ENCODE peak calls at places on chromosomes 2 and 18, in six cellular contexts. One of them, this sample, is unnamed.
A peak's percentile ranks its signal among the peaks of the same experiment; 100 is the strongest.

GRCh38 chr2:8437228-8437948 is 244.5 kb upstream of the ID2 start:
- DNase-seq in heart right ventricle: no peak
- DNase-seq in fibroblast of mammary gland: no peak
- DNase-seq in fibroblast of pulmonary artery: no peak
- DNase-seq in fibroblast of the aortic adventitia: no peak
- DNase-seq in adipocyte: no peak
- DNase-seq in this sample: no peak

GRCh38 chr2:121489284-121489683 is 41.4 kb upstream of the RNU4ATAC start:
- DNase-seq in heart right ventricle: no peak
- DNase-seq in fibroblast of mammary gland: peak; percentile 43
- DNase-seq in fibroblast of pulmonary artery: peak; percentile 60
- DNase-seq in fibroblast of the aortic adventitia: no peak
- DNase-seq in adipocyte: peak; percentile 52
- DNase-seq in this sample: peak; percentile 65

GRCh38 chr2:68911714-68912510 is 40.7 kb upstream of the BMP10 start:
- DNase-seq in heart right ventricle: no peak
- DNase-seq in fibroblast of mammary gland: no peak
- DNase-seq in fibroblast of pulmonary artery: no peak
- DNase-seq in fibroblast of the aortic adventitia: no peak
- DNase-seq in adipocyte: no peak
- DNase-seq in this sample: no peak

GRCh38 chr2:66443977-66444855 is 9.3 kb downstream of the MEIS1 start:
- DNase-seq in heart right ventricle: peak; percentile 27
- DNase-seq in fibroblast of mammary gland: peak; percentile 73
- DNase-seq in fibroblast of pulmonary artery: peak; percentile 28
- DNase-seq in fibroblast of the aortic adventitia: peak; percentile 91
- DNase-seq in adipocyte: no peak
- DNase-seq in this sample: peak; percentile 86

GRCh38 chr2:30862054-30862651 is 54.9 kb upstream of the CAPN13 start:
- DNase-seq in heart right ventricle: no peak
- DNase-seq in fibroblast of mammary gland: peak; percentile 72
- DNase-seq in fibroblast of pulmonary artery: peak; percentile 71
- DNase-seq in fibroblast of the aortic adventitia: peak; percentile 65
- DNase-seq in adipocyte: peak; percentile 84
- DNase-seq in this sample: peak; percentile 70

GRCh38 chr2:19346983-19347618 is 11.3 kb downstream of the OSR1 start:
- DNase-seq in heart right ventricle: no peak
- DNase-seq in fibroblast of mammary gland: no peak
- DNase-seq in fibroblast of pulmonary artery: no peak
- DNase-seq in fibroblast of the aortic adventitia: no peak
- DNase-seq in adipocyte: no peak
- DNase-seq in this sample: no peak

GRCh38 chr18:75041586-75041985 is 167.4 kb downstream of the PTGR3 start:
- DNase-seq in heart right ventricle: no peak
- DNase-seq in fibroblast of mammary gland: peak; percentile 49
- DNase-seq in fibroblast of pulmonary artery: peak; percentile 46
- DNase-seq in fibroblast of the aortic adventitia: peak; percentile 53
- DNase-seq in adipocyte: peak; percentile 29
- DNase-seq in this sample: peak; percentile 29

GRCh38 chr2:170905864-170906263 is 23.2 kb upstream of the GORASP2 start:
- DNase-seq in heart right ventricle: no peak
- DNase-seq in fibroblast of mammary gland: no peak
- DNase-seq in fibroblast of pulmonary artery: no peak
- DNase-seq in fibroblast of the aortic adventitia: no peak
- DNase-seq in adipocyte: no peak
- DNase-seq in this sample: peak; percentile 12

GRCh38 chr2:188050716-188051115 is 241.0 kb upstream of the GULP1 start:
- DNase-seq in heart right ventricle: no peak
- DNase-seq in fibroblast of mammary gland: no peak
- DNase-seq in fibroblast of pulmonary artery: no peak
- DNase-seq in fibroblast of the aortic adventitia: peak; percentile 22
- DNase-seq in adipocyte: peak; percentile 32
- DNase-seq in this sample: peak; percentile 20

GRCh38 chr2:86337235-86338099 is at the start of gene REEP1:
- DNase-seq in heart right ventricle: peak; percentile 47
- DNase-seq in fibroblast of mammary gland: no peak
- DNase-seq in fibroblast of pulmonary artery: no peak
- DNase-seq in fibroblast of the aortic adventitia: no peak
- DNase-seq in adipocyte: peak; percentile 42
- DNase-seq in this sample: no peak

GRCh38 chr2:26850565-26850964 is 2.6 kb downstream of the DPYSL5 start:
- DNase-seq in heart right ventricle: no peak
- DNase-seq in fibroblast of mammary gland: no peak
- DNase-seq in fibroblast of pulmonary artery: no peak
- DNase-seq in fibroblast of the aortic adventitia: no peak
- DNase-seq in adipocyte: no peak
- DNase-seq in this sample: no peak

GRCh38 chr18:75809392-75809791 is 381.9 kb upstream of the SMIM21 start:
- DNase-seq in heart right ventricle: no peak
- DNase-seq in fibroblast of mammary gland: no peak
- DNase-seq in fibroblast of pulmonary artery: no peak
- DNase-seq in fibroblast of the aortic adventitia: no peak
- DNase-seq in adipocyte: no peak
- DNase-seq in this sample: no peak

GRCh38 chr2:102049756-102050443 is 58.1 kb downstream of the IL1R2 start:
- DNase-seq in heart right ventricle: no peak
- DNase-seq in fibroblast of mammary gland: peak; percentile 80
- DNase-seq in fibroblast of pulmonary artery: peak; percentile 76
- DNase-seq in fibroblast of the aortic adventitia: peak; percentile 95
- DNase-seq in adipocyte: peak; percentile 30
- DNase-seq in this sample: peak; percentile 61

GRCh38 chr2:11833601-11834000 is 87.2 kb downstream of the LPIN1 start:
- DNase-seq in heart right ventricle: no peak
- DNase-seq in fibroblast of mammary gland: peak; percentile 69
- DNase-seq in fibroblast of pulmonary artery: peak; percentile 32
- DNase-seq in fibroblast of the aortic adventitia: peak; percentile 91
- DNase-seq in adipocyte: peak; percentile 45
- DNase-seq in this sample: peak; percentile 23

GRCh38 chr2:134260726-134261125 is 6.9 kb downstream of the MGAT5 start:
- DNase-seq in heart right ventricle: no peak
- DNase-seq in fibroblast of mammary gland: peak; percentile 97
- DNase-seq in fibroblast of pulmonary artery: peak; percentile 81
- DNase-seq in fibroblast of the aortic adventitia: peak; percentile 99
- DNase-seq in adipocyte: peak; percentile 92
- DNase-seq in this sample: peak; percentile 88

GRCh38 chr2:169363570-169364150 is 1.3 kb upstream of the LRP2 start:
- DNase-seq in heart right ventricle: no peak
- DNase-seq in fibroblast of mammary gland: peak; percentile 7
- DNase-seq in fibroblast of pulmonary artery: peak; percentile 11
- DNase-seq in fibroblast of the aortic adventitia: peak; percentile 2
- DNase-seq in adipocyte: peak; percentile 32
- DNase-seq in this sample: no peak

GRCh38 chr2:239393401-239393940 is 7.3 kb downstream of the HDAC4 start:
- DNase-seq in heart right ventricle: peak; percentile 79
- DNase-seq in fibroblast of mammary gland: peak; percentile 70
- DNase-seq in fibroblast of pulmonary artery: peak; percentile 13
- DNase-seq in fibroblast of the aortic adventitia: peak; percentile 52
- DNase-seq in adipocyte: no peak
- DNase-seq in this sample: peak; percentile 25

GRCh38 chr2:102355526-102356380 is at the start of gene IL18R1:
- DNase-seq in heart right ventricle: peak; percentile 85
- DNase-seq in fibroblast of mammary gland: peak; percentile 59
- DNase-seq in fibroblast of pulmonary artery: peak; percentile 80
- DNase-seq in fibroblast of the aortic adventitia: peak; percentile 67
- DNase-seq in adipocyte: peak; percentile 92
- DNase-seq in this sample: peak; percentile 74

GRCh38 chr2:70085711-70086277 is 1.5 kb upstream of the PCBP1 start:
- DNase-seq in heart right ventricle: no peak
- DNase-seq in fibroblast of mammary gland: no peak
- DNase-seq in fibroblast of pulmonary artery: peak; percentile 7
- DNase-seq in fibroblast of the aortic adventitia: peak; percentile 22
- DNase-seq in adipocyte: no peak
- DNase-seq in this sample: no peak

GRCh38 chr2:237260032-237260431 is 153.9 kb downstream of the COL6A3 start:
- DNase-seq in heart right ventricle: no peak
- DNase-seq in fibroblast of mammary gland: no peak
- DNase-seq in fibroblast of pulmonary artery: peak; percentile 60
- DNase-seq in fibroblast of the aortic adventitia: peak; percentile 90
- DNase-seq in adipocyte: no peak
- DNase-seq in this sample: peak; percentile 92

GRCh38 chr2:30255466-30256408 is 24.4 kb downstream of the LBH start:
- DNase-seq in heart right ventricle: no peak
- DNase-seq in fibroblast of mammary gland: no peak
- DNase-seq in fibroblast of pulmonary artery: no peak
- DNase-seq in fibroblast of the aortic adventitia: no peak
- DNase-seq in adipocyte: no peak
- DNase-seq in this sample: no peak

GRCh38 chr18:47758000-47758399 is 172.5 kb downstream of the SMAD2 start:
- DNase-seq in heart right ventricle: no peak
- DNase-seq in fibroblast of mammary gland: peak; percentile 5
- DNase-seq in fibroblast of pulmonary artery: peak; percentile 12
- DNase-seq in fibroblast of the aortic adventitia: no peak
- DNase-seq in adipocyte: peak; percentile 13
- DNase-seq in this sample: no peak

GRCh38 chr2:58634653-58635347 is 393.7 kb upstream of the FANCL start:
- DNase-seq in heart right ventricle: no peak
- DNase-seq in fibroblast of mammary gland: peak; percentile 29
- DNase-seq in fibroblast of pulmonary artery: no peak
- DNase-seq in fibroblast of the aortic adventitia: no peak
- DNase-seq in adipocyte: no peak
- DNase-seq in this sample: peak; percentile 26

GRCh38 chr18:27143580-27144287 is 41.4 kb downstream of the CHST9 start:
- DNase-seq in heart right ventricle: peak; percentile 43
- DNase-seq in fibroblast of mammary gland: no peak
- DNase-seq in fibroblast of pulmonary artery: no peak
- DNase-seq in fibroblast of the aortic adventitia: no peak
- DNase-seq in adipocyte: no peak
- DNase-seq in this sample: no peak
- H3K4me3 ChIP-seq in heart right ventricle: no peak overlapping the region
- H3K4me3 ChIP-seq in fibroblast of mammary gland: no peak overlapping the region
- H3K4me3 ChIP-seq in fibroblast of pulmonary artery: no peak overlapping the region
- H3K4me3 ChIP-seq in fibroblast of the aortic adventitia: no peak overlapping the region
- H3K4me3 ChIP-seq in adipocyte: no peak overlapping the region
- H3K4me3 ChIP-seq in this sample: no peak overlapping the region

GRCh38 chr2:172084734-172085459 is 410 bp upstream of the DLX1 start:
- DNase-seq in heart right ventricle: peak; percentile 67
- DNase-seq in fibroblast of mammary gland: peak; percentile 94
- DNase-seq in fibroblast of pulmonary artery: peak; percentile 94
- DNase-seq in fibroblast of the aortic adventitia: peak; percentile 97
- DNase-seq in adipocyte: peak; percentile 99
- DNase-seq in this sample: peak; percentile 94

GRCh38 chr2:172083725-172084483 is 1.4 kb upstream of the DLX1 start:
- DNase-seq in heart right ventricle: no peak
- DNase-seq in fibroblast of mammary gland: no peak
- DNase-seq in fibroblast of pulmonary artery: no peak
- DNase-seq in fibroblast of the aortic adventitia: no peak
- DNase-seq in adipocyte: peak; percentile 43
- DNase-seq in this sample: no peak

GRCh38 chr2:172085460-172086159 is at the start of gene DLX1:
- DNase-seq in heart right ventricle: no peak
- DNase-seq in fibroblast of mammary gland: no peak
- DNase-seq in fibroblast of pulmonary artery: no peak
- DNase-seq in fibroblast of the aortic adventitia: no peak
- DNase-seq in adipocyte: no peak
- DNase-seq in this sample: no peak

GRCh38 chr2:172082944-172083718 is 2.2 kb upstream of the DLX1 start:
- DNase-seq in heart right ventricle: no peak
- DNase-seq in fibroblast of mammary gland: no peak
- DNase-seq in fibroblast of pulmonary artery: no peak
- DNase-seq in fibroblast of the aortic adventitia: peak; percentile 11
- DNase-seq in adipocyte: peak; percentile 22
- DNase-seq in this sample: no peak

DNA sequence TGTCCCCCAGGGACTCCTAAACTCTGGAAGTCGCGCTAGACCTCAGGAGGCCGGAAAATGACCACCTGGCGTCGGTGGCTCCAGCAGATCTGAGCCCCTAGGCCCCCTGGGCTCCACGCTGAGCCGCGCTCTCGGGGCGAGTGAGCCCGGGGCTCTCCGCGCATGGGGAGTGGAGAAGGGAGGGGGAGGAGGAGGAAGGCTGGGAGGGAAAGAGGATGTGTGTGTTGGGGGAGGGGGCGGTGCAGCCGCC is 898 bp upstream of the DLX1 start:
- DNase-seq in heart right ventricle: no peak
- DNase-seq in fibroblast of mammary gland: no peak
- DNase-seq in fibroblast of pulmonary artery: no peak
- DNase-seq in fibroblast of the aortic adventitia: no peak
- DNase-seq in adipocyte: no peak
- DNase-seq in this sample: no peak
- H3K4me3 ChIP-seq in heart right ventricle: peak overlapping the region; percentile 48
- H3K4me3 ChIP-seq in fibroblast of mammary gland: peak overlapping the region; percentile 49
- H3K4me3 ChIP-seq in fibroblast of pulmonary artery: peak overlapping the region; percentile 53
- H3K4me3 ChIP-seq in fibroblast of the aortic adventitia: peak overlapping the region; percentile 68
- H3K4me3 ChIP-seq in adipocyte: peak overlapping the region; percentile 75
- H3K4me3 ChIP-seq in this sample: peak overlapping the region; percentile 59

DNA sequence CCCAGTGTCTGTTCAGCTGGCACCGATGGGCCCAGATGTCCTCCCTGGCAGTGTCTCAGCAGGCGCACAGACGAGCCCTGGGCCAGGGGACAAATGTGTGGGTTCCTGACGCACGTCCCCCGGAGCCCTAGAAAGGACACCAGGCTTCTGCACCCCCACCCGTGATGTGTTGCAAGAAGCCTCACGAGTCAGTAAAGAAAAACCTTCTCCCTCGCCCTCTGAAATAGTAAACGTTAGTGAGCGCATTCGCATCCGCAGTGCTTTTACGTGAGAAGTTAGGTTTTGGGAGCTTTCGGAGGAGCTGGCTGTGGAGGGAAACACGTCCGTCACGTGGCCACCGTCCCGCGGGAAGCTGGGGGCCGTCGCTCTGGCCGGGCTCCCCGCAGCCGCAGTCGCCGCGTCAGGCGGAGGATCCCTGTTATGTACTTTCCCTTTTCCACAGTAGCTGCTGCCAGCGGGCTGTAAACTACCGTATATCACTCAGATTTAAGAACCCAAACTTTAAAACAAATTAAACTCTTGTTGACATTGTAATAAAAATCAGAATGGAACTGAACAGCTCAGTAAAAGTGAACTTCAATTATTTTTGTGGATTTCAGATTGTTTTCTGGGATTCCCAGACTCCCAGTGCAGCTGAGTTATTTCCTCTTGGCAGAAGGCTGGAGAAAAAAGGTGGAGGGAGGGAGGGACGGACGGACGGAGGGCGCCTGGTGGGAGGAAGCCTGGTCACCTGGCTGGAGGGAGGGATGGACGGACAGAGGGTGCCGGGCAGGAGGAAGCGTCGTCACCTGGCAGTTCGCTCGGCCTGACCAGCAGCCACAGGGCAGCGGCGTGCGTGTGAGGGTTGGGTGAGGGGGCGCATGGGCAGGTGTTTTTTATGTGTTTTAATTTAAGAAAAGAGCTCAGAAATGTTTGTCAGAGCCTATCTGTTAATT is 112.1 kb downstream of the NFATC1 start:
- DNase-seq in heart right ventricle: peak; percentile 85
- DNase-seq in fibroblast of mammary gland: peak; percentile 52
- DNase-seq in fibroblast of pulmonary artery: peak; percentile 78
- DNase-seq in fibroblast of the aortic adventitia: peak; percentile 70
- DNase-seq in adipocyte: peak; percentile 27
- DNase-seq in this sample: peak; percentile 58
- H3K4me3 ChIP-seq in heart right ventricle: peak overlapping the region; percentile 40
- H3K4me3 ChIP-seq in fibroblast of mammary gland: peak overlapping the region; percentile 32
- H3K4me3 ChIP-seq in fibroblast of pulmonary artery: peak overlapping the region; percentile 40
- H3K4me3 ChIP-seq in fibroblast of the aortic adventitia: peak overlapping the region; percentile 43
- H3K4me3 ChIP-seq in adipocyte: peak overlapping the region; percentile 77
- H3K4me3 ChIP-seq in this sample: peak overlapping the region; percentile 8

DNA sequence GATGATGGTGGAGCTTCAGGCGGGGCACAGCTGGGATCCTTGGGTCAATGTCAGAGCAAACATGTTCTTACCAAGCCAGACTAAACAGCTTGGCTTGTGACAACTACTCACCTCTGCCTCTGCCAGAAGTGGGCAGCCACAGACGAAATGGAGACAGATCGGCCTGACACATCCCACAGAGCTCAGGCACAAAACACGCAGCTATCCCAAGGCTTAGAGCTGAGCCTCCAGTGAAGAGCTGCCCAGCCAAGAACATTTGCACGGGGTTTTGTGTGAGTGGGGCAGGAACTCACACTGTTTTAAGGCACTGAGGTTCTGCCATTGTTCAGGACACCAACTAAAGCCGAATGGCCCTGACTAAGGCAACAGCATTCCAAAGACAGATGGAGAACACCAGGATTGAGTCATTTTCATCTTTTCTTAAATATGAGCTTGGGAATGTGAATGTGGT is 12.8 kb downstream of the PXDN start:
- DNase-seq in heart right ventricle: no peak
- DNase-seq in fibroblast of mammary gland: peak; percentile 81
- DNase-seq in fibroblast of pulmonary artery: no peak
- DNase-seq in fibroblast of the aortic adventitia: no peak
- DNase-seq in adipocyte: no peak
- DNase-seq in this sample: peak; percentile 82
- H3K4me3 ChIP-seq in heart right ventricle: no peak overlapping the region
- H3K4me3 ChIP-seq in fibroblast of mammary gland: no peak overlapping the region
- H3K4me3 ChIP-seq in fibroblast of pulmonary artery: no peak overlapping the region
- H3K4me3 ChIP-seq in fibroblast of the aortic adventitia: no peak overlapping the region
- H3K4me3 ChIP-seq in adipocyte: peak overlapping the region; percentile 53
- H3K4me3 ChIP-seq in this sample: peak overlapping the region; percentile 36

This sample was measured in fibroblast of villous mesenchyme.